ENCODE peak calls at places on chromosomes 13 and 19, in eight cellular contexts. One of them, this sample, is unnamed.

GRCh38 chr19:2084993-2085720 is 11.0 kb downstream of the MOB3A start:
- DNase-seq in A549: no peak
- DNase-seq in endodermal cell: no peak
- DNase-seq in SK-N-SH: peak; percentile 20
- DNase-seq in Caco-2: no peak
- DNase-seq in DND-41: peak; percentile 98
- DNase-seq in right cardiac atrium: peak; percentile 65
- DNase-seq in tibial artery: peak; percentile 65
- DNase-seq in this sample: peak; percentile 67

GRCh38 chr13:33256148-33256547 is 29.4 kb downstream of the STARD13 start:
- DNase-seq in SK-N-SH: no peak
- DNase-seq in DND-41: no peak
- DNase-seq in tibial artery: no peak
- DNase-seq in endodermal cell: no peak
- DNase-seq in A549: no peak
- DNase-seq in Caco-2: no peak
- DNase-seq in right cardiac atrium: no peak
- DNase-seq in this sample: no peak

GRCh38 chr13:50187352-50188029 is 172.2 kb downstream of the KCNRG start:
- DNase-seq in tibial artery: no peak
- DNase-seq in DND-41: no peak
- DNase-seq in endodermal cell: no peak
- DNase-seq in right cardiac atrium: no peak
- DNase-seq in A549: no peak
- DNase-seq in SK-N-SH: no peak
- DNase-seq in Caco-2: peak; percentile 44
- DNase-seq in this sample: no peak

GRCh38 chr13:24293761-24294160 is 15.6 kb upstream of the C1QTNF9 start:
- DNase-seq in SK-N-SH: peak; percentile 58
- DNase-seq in tibial artery: no peak
- DNase-seq in A549: no peak
- DNase-seq in Caco-2: no peak
- DNase-seq in right cardiac atrium: no peak
- DNase-seq in DND-41: no peak
- DNase-seq in endodermal cell: no peak
- DNase-seq in this sample: no peak

GRCh38 chr19:14659886-14660489 is 14.7 kb downstream of the ADGRE3 start:
- DNase-seq in DND-41: no peak
- DNase-seq in right cardiac atrium: no peak
- DNase-seq in A549: no peak
- DNase-seq in SK-N-SH: no peak
- DNase-seq in endodermal cell: no peak
- DNase-seq in Caco-2: no peak
- DNase-seq in tibial artery: no peak
- DNase-seq in this sample: no peak

GRCh38 chr13:66397133-66397532 is 833.0 kb downstream of the PCDH9 start:
- DNase-seq in tibial artery: no peak
- DNase-seq in endodermal cell: no peak
- DNase-seq in SK-N-SH: no peak
- DNase-seq in A549: no peak
- DNase-seq in DND-41: no peak
- DNase-seq in right cardiac atrium: no peak
- DNase-seq in Caco-2: no peak
- DNase-seq in this sample: no peak

GRCh38 chr13:36086117-36086516 is 45.1 kb downstream of the DCLK1 start:
- DNase-seq in A549: no peak
- DNase-seq in endodermal cell: peak; percentile 73
- DNase-seq in SK-N-SH: peak; percentile 40
- DNase-seq in tibial artery: no peak
- DNase-seq in Caco-2: no peak
- DNase-seq in right cardiac atrium: no peak
- DNase-seq in DND-41: no peak
- DNase-seq in this sample: no peak

GRCh38 chr19:45819769-45820168 is 4.7 kb upstream of the RSPH6A start:
- DNase-seq in endodermal cell: no peak
- DNase-seq in right cardiac atrium: no peak
- DNase-seq in Caco-2: no peak
- DNase-seq in A549: no peak
- DNase-seq in tibial artery: no peak
- DNase-seq in DND-41: no peak
- DNase-seq in SK-N-SH: no peak
- DNase-seq in this sample: no peak

GRCh38 chr13:47017476-47017875 is 120.6 kb upstream of the HTR2A start:
- DNase-seq in right cardiac atrium: no peak
- DNase-seq in DND-41: no peak
- DNase-seq in Caco-2: no peak
- DNase-seq in A549: no peak
- DNase-seq in tibial artery: no peak
- DNase-seq in endodermal cell: no peak
- DNase-seq in SK-N-SH: no peak
- DNase-seq in this sample: no peak

GRCh38 chr13:38888309-38888708 is 102.3 kb downstream of the STOML3 start:
- DNase-seq in Caco-2: no peak
- DNase-seq in tibial artery: no peak
- DNase-seq in DND-41: no peak
- DNase-seq in SK-N-SH: no peak
- DNase-seq in A549: no peak
- DNase-seq in endodermal cell: peak; percentile 59
- DNase-seq in right cardiac atrium: no peak
- DNase-seq in this sample: no peak

GRCh38 chr19:57748029-57748428 is 1.4 kb downstream of the ZNF776 start:
- DNase-seq in DND-41: no peak
- DNase-seq in SK-N-SH: no peak
- DNase-seq in Caco-2: no peak
- DNase-seq in A549: no peak
- DNase-seq in endodermal cell: no peak
- DNase-seq in tibial artery: no peak
- DNase-seq in right cardiac atrium: no peak
- DNase-seq in this sample: no peak
- H3K9me3 ChIP-seq in DND-41: no peaks in the 10 kb centered on the region
- H3K9me3 ChIP-seq in SK-N-SH: peaks cover 6% of the 10 kb centered on the region
- H3K9me3 ChIP-seq in Caco-2: peaks cover 6% of the 10 kb centered on the region
- H3K9me3 ChIP-seq in A549: peaks cover 91% of the 10 kb centered on the region
- H3K9me3 ChIP-seq in endodermal cell: peaks cover 5% of the 10 kb centered on the region
- H3K9me3 ChIP-seq in tibial artery: peaks cover 3% of the 10 kb centered on the region
- H3K9me3 ChIP-seq in right cardiac atrium: peaks cover 14% of the 10 kb centered on the region
- H3K9me3 ChIP-seq in this sample: no peaks in the 10 kb centered on the region

GRCh38 chr13:41919031-41919740 is 41.7 kb downstream of the VWA8 start:
- DNase-seq in DND-41: no peak
- DNase-seq in tibial artery: no peak
- DNase-seq in right cardiac atrium: no peak
- DNase-seq in A549: no peak
- DNase-seq in Caco-2: no peak
- DNase-seq in endodermal cell: no peak
- DNase-seq in SK-N-SH: no peak
- DNase-seq in this sample: peak; percentile 30

GRCh38 chr13:41919741-41920487 is 41.0 kb downstream of the VWA8 start:
- DNase-seq in A549: no peak
- DNase-seq in endodermal cell: no peak
- DNase-seq in right cardiac atrium: no peak
- DNase-seq in DND-41: no peak
- DNase-seq in tibial artery: no peak
- DNase-seq in Caco-2: no peak
- DNase-seq in SK-N-SH: no peak
- DNase-seq in this sample: no peak

GRCh38 chr13:41930154-41930553 is 30.8 kb downstream of the VWA8 start:
- DNase-seq in A549: no peak
- DNase-seq in Caco-2: no peak
- DNase-seq in tibial artery: no peak
- DNase-seq in SK-N-SH: no peak
- DNase-seq in right cardiac atrium: no peak
- DNase-seq in DND-41: no peak
- DNase-seq in endodermal cell: no peak
- DNase-seq in this sample: no peak

GRCh38 chr13:41925014-41925413 is 35.9 kb downstream of the VWA8 start:
- DNase-seq in Caco-2: no peak
- DNase-seq in right cardiac atrium: no peak
- DNase-seq in endodermal cell: no peak
- DNase-seq in DND-41: no peak
- DNase-seq in tibial artery: no peak
- DNase-seq in A549: no peak
- DNase-seq in SK-N-SH: no peak
- DNase-seq in this sample: no peak
- H3K9me3 ChIP-seq in Caco-2: peaks cover 3% of the 10 kb centered on the region
- H3K9me3 ChIP-seq in right cardiac atrium: no peaks in the 10 kb centered on the region
- H3K9me3 ChIP-seq in endodermal cell: peaks cover 22% of the 10 kb centered on the region
- H3K9me3 ChIP-seq in DND-41: peaks cover 23% of the 10 kb centered on the region
- H3K9me3 ChIP-seq in tibial artery: no peaks in the 10 kb centered on the region
- H3K9me3 ChIP-seq in A549: peaks cover 22% of the 10 kb centered on the region
- H3K9me3 ChIP-seq in SK-N-SH: no peaks in the 10 kb centered on the region
- H3K9me3 ChIP-seq in this sample: peaks cover 28% of the 10 kb centered on the region

GRCh38 chr19:43505186-43505456 is 575 bp upstream of the PHLDB3 start:
- DNase-seq in tibial artery: no peak
- DNase-seq in DND-41: no peak
- DNase-seq in right cardiac atrium: no peak
- DNase-seq in A549: no peak
- DNase-seq in Caco-2: no peak
- DNase-seq in endodermal cell: no peak
- DNase-seq in SK-N-SH: no peak
- DNase-seq in this sample: no peak

GRCh38 chr19:43505941-43506340 is 1.4 kb upstream of the PHLDB3 start:
- DNase-seq in right cardiac atrium: no peak
- DNase-seq in DND-41: no peak
- DNase-seq in endodermal cell: no peak
- DNase-seq in Caco-2: no peak
- DNase-seq in A549: no peak
- DNase-seq in tibial artery: no peak
- DNase-seq in SK-N-SH: no peak
- DNase-seq in this sample: no peak

GRCh38 chr19:43510713-43511112 is 6.2 kb upstream of the PHLDB3 start:
- DNase-seq in endodermal cell: no peak
- DNase-seq in tibial artery: no peak
- DNase-seq in Caco-2: no peak
- DNase-seq in SK-N-SH: no peak
- DNase-seq in A549: no peak
- DNase-seq in right cardiac atrium: no peak
- DNase-seq in DND-41: no peak
- DNase-seq in this sample: no peak

GRCh38 chr19:43506629-43507028 is 2.1 kb upstream of the PHLDB3 start:
- DNase-seq in endodermal cell: no peak
- DNase-seq in DND-41: no peak
- DNase-seq in right cardiac atrium: no peak
- DNase-seq in Caco-2: no peak
- DNase-seq in A549: no peak
- DNase-seq in tibial artery: no peak
- DNase-seq in SK-N-SH: no peak
- DNase-seq in this sample: no peak

DNA sequence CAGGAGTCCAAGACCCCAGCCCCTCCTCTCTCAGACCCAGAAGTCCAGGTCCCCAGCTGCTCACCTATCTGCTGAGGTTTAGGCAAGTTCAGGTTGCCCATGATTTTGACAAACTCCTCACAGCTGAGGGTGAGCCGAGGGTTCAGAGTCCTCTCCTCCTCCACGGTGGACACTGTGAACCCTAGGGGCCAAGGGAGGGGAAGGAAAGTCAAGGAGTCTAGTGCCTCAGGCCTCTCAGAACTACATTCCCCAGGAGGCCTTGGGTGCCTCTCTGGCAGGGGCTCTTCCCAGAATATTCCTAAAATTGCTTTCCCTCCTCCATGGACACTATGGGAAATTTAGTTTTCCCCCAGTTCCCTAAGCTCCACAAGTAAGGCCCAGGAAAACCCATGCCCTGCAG is 3.3 kb upstream of the PHLDB3 start:
- DNase-seq in SK-N-SH: no peak
- DNase-seq in tibial artery: no peak
- DNase-seq in right cardiac atrium: no peak
- DNase-seq in A549: no peak
- DNase-seq in Caco-2: peak; percentile 61
- DNase-seq in DND-41: no peak
- DNase-seq in endodermal cell: no peak
- DNase-seq in this sample: no peak
- H3K9me3 ChIP-seq in SK-N-SH: no peaks in the 10 kb centered on the region
- H3K9me3 ChIP-seq in tibial artery: no peaks in the 10 kb centered on the region
- H3K9me3 ChIP-seq in right cardiac atrium: no peaks in the 10 kb centered on the region
- H3K9me3 ChIP-seq in A549: no peaks in the 10 kb centered on the region
- H3K9me3 ChIP-seq in Caco-2: no peaks in the 10 kb centered on the region
- H3K9me3 ChIP-seq in DND-41: no peaks in the 10 kb centered on the region
- H3K9me3 ChIP-seq in endodermal cell: no peaks in the 10 kb centered on the region
- H3K9me3 ChIP-seq in this sample: no peaks in the 10 kb centered on the region

GRCh38 chr19:36939153-36939552 is 23.0 kb downstream of the ZNF568 start:
- DNase-seq in right cardiac atrium: no peak
- DNase-seq in SK-N-SH: peak; percentile 17
- DNase-seq in A549: no peak
- DNase-seq in endodermal cell: no peak
- DNase-seq in tibial artery: no peak
- DNase-seq in Caco-2: no peak
- DNase-seq in DND-41: no peak
- DNase-seq in this sample: no peak
- H3K9me3 ChIP-seq in right cardiac atrium: no peaks in the 10 kb centered on the region
- H3K9me3 ChIP-seq in SK-N-SH: no peaks in the 10 kb centered on the region
- H3K9me3 ChIP-seq in A549: peaks cover 82% of the 10 kb centered on the region
- H3K9me3 ChIP-seq in endodermal cell: peaks cover 67% of the 10 kb centered on the region
- H3K9me3 ChIP-seq in tibial artery: no peaks in the 10 kb centered on the region
- H3K9me3 ChIP-seq in Caco-2: peaks cover 15% of the 10 kb centered on the region
- H3K9me3 ChIP-seq in DND-41: no peaks in the 10 kb centered on the region
- H3K9me3 ChIP-seq in this sample: peaks cover 45% of the 10 kb centered on the region

DNA sequence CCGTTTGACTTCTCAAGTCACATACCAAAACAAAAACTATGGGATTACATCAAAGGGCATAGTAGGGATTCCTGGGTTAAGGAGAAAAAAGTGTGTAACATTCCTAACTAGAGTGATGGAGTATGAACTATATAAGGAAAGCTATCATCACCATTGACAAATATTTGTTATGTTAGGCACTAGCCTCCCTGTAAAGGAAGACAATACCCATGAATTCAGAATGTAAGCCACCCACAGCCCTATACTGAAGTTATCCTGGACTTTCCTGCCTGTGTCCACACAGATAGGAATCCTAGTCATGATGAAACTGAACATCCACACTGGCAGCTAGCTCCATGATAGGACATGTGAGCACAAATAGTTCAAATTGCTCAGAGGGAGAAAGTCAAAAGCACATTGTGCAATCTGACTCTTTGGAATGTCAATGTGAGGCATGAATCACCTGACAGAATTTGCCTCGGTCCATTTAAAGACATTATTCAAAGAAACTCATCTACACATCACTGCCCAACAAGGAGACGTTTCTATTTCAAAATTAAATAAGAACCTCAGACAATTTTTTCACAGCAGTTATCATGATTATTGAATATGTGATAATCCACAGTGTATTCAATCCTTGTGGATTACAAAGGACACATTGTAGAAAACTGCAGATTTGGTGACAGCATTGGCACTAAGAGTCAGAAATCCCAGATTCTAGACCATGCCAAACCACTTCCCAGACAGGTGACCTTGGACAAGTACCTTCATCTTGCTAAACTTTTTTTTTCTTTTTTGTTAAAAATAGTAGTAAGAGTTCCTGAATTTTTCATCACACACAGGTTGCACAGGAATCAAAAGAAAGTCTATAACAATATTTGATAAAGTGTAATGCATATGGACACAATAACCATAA is 529.3 kb downstream of the IRS2 start:
- DNase-seq in right cardiac atrium: no peak
- DNase-seq in A549: peak; percentile 95
- DNase-seq in endodermal cell: no peak
- DNase-seq in SK-N-SH: no peak
- DNase-seq in DND-41: no peak
- DNase-seq in Caco-2: peak; percentile 94
- DNase-seq in tibial artery: no peak
- DNase-seq in this sample: no peak
- H3K9me3 ChIP-seq in right cardiac atrium: no peaks in the 10 kb centered on the region
- H3K9me3 ChIP-seq in A549: peaks cover 9% of the 10 kb centered on the region
- H3K9me3 ChIP-seq in endodermal cell: peaks cover 41% of the 10 kb centered on the region
- H3K9me3 ChIP-seq in SK-N-SH: no peaks in the 10 kb centered on the region
- H3K9me3 ChIP-seq in DND-41: no peaks in the 10 kb centered on the region
- H3K9me3 ChIP-seq in Caco-2: peaks cover 5% of the 10 kb centered on the region
- H3K9me3 ChIP-seq in tibial artery: no peaks in the 10 kb centered on the region
- H3K9me3 ChIP-seq in this sample: no peaks in the 10 kb centered on the region

This sample was measured in heart left ventricle.